ENCODE peak calls at places on chromosomes 5 and 9, in four cellular contexts. One of them, this sample, is unnamed.

GRCh38 chr9:35035851-35036701 is 36.3 kb downstream of the VCP start:
- DNase-seq in AG04450: no peak
- DNase-seq in neuronal stem cell: no peak
- DNase-seq in left ventricle myocardium inferior: peak
- DNase-seq in this sample: peak

GRCh38 chr9:136710543-136710942 is 1.8 kb upstream of the DIPK1B start:
- DNase-seq in AG04450: no peak
- DNase-seq in neuronal stem cell: no peak
- DNase-seq in left ventricle myocardium inferior: no peak
- DNase-seq in this sample: no peak

GRCh38 chr9:120894404-120895226 is 17.6 kb upstream of the PHF19 start:
- DNase-seq in AG04450: no peak
- DNase-seq in left ventricle myocardium inferior: peak
- DNase-seq in neuronal stem cell: no peak
- DNase-seq in this sample: no peak

GRCh38 chr9:111572945-111573604 is 26.4 kb downstream of the PTGR1 start:
- DNase-seq in AG04450: peak
- DNase-seq in left ventricle myocardium inferior: no peak
- DNase-seq in neuronal stem cell: no peak
- DNase-seq in this sample: peak

GRCh38 chr9:80806675-80807074 is 882.7 kb downstream of the TLE1 start:
- DNase-seq in neuronal stem cell: no peak
- DNase-seq in left ventricle myocardium inferior: no peak
- DNase-seq in AG04450: no peak
- DNase-seq in this sample: no peak

GRCh38 chr5:16406023-16406422 is 59.6 kb downstream of the ZNF622 start:
- DNase-seq in AG04450: no peak
- DNase-seq in left ventricle myocardium inferior: no peak
- DNase-seq in neuronal stem cell: no peak
- DNase-seq in this sample: no peak

GRCh38 chr9:37540634-37541033 is 35.5 kb downstream of the FBXO10 start:
- DNase-seq in AG04450: no peak
- DNase-seq in left ventricle myocardium inferior: peak
- DNase-seq in neuronal stem cell: no peak
- DNase-seq in this sample: no peak

GRCh38 chr5:111383288-111383970 is 128.9 kb downstream of the STARD4 start:
- DNase-seq in left ventricle myocardium inferior: no peak
- DNase-seq in neuronal stem cell: no peak
- DNase-seq in AG04450: no peak
- DNase-seq in this sample: no peak

GRCh38 chr5:72355706-72356299 is 35.6 kb downstream of the PTCD2 start:
- DNase-seq in AG04450: no peak
- DNase-seq in left ventricle myocardium inferior: peak
- DNase-seq in neuronal stem cell: peak
- DNase-seq in this sample: no peak

GRCh38 chr9:8719833-8720486 is 920.4 kb upstream of the DMAC1 start:
- DNase-seq in neuronal stem cell: no peak
- DNase-seq in AG04450: no peak
- DNase-seq in left ventricle myocardium inferior: no peak
- DNase-seq in this sample: no peak

GRCh38 chr9:110126986-110127864 is 80.7 kb downstream of the C9orf152 start:
- DNase-seq in left ventricle myocardium inferior: peak
- DNase-seq in AG04450: no peak
- DNase-seq in neuronal stem cell: no peak
- DNase-seq in this sample: no peak

GRCh38 chr5:167912944-167913343 is 378.5 kb upstream of the WWC1 start:
- DNase-seq in AG04450: no peak
- DNase-seq in neuronal stem cell: no peak
- DNase-seq in left ventricle myocardium inferior: no peak
- DNase-seq in this sample: no peak

GRCh38 chr9:130479587-130479986 is 34.8 kb downstream of the ASS1 start:
- DNase-seq in AG04450: no peak
- DNase-seq in neuronal stem cell: no peak
- DNase-seq in left ventricle myocardium inferior: no peak
- DNase-seq in this sample: no peak

GRCh38 chr9:130478731-130479575 is 34.2 kb downstream of the ASS1 start:
- DNase-seq in left ventricle myocardium inferior: no peak
- DNase-seq in neuronal stem cell: peak
- DNase-seq in AG04450: no peak
- DNase-seq in this sample: no peak

GRCh38 chr9:130476151-130476730 is 31.5 kb downstream of the ASS1 start:
- DNase-seq in left ventricle myocardium inferior: no peak
- DNase-seq in AG04450: no peak
- DNase-seq in neuronal stem cell: no peak
- DNase-seq in this sample: no peak

GRCh38 chr9:130477564-130477963 is 32.8 kb downstream of the ASS1 start:
- DNase-seq in left ventricle myocardium inferior: no peak
- DNase-seq in AG04450: no peak
- DNase-seq in neuronal stem cell: no peak
- DNase-seq in this sample: no peak

GRCh38 chr9:130478152-130478551 is 33.4 kb downstream of the ASS1 start:
- DNase-seq in left ventricle myocardium inferior: no peak
- DNase-seq in neuronal stem cell: no peak
- DNase-seq in AG04450: no peak
- DNase-seq in this sample: no peak
- H3K4me3 ChIP-seq in left ventricle myocardium inferior: no peak
- H3K4me3 ChIP-seq in neuronal stem cell: no peak
- H3K4me3 ChIP-seq in AG04450: no peak
- H3K4me3 ChIP-seq in this sample: no peak

GRCh38 chr9:134367061-134367460 is 40.8 kb downstream of the RXRA start:
- DNase-seq in left ventricle myocardium inferior: no peak
- DNase-seq in neuronal stem cell: no peak
- DNase-seq in AG04450: no peak
- DNase-seq in this sample: no peak
- H3K4me3 ChIP-seq in left ventricle myocardium inferior: peak
- H3K4me3 ChIP-seq in neuronal stem cell: no peak
- H3K4me3 ChIP-seq in AG04450: no peak
- H3K4me3 ChIP-seq in this sample: no peak

GRCh38 chr9:11414241-11414640 is 801.4 kb upstream of the PTPRD start:
- DNase-seq in AG04450: no peak
- DNase-seq in neuronal stem cell: no peak
- DNase-seq in left ventricle myocardium inferior: no peak
- DNase-seq in this sample: no peak
- H3K4me3 ChIP-seq in AG04450: no peak
- H3K4me3 ChIP-seq in neuronal stem cell: no peak
- H3K4me3 ChIP-seq in left ventricle myocardium inferior: no peak
- H3K4me3 ChIP-seq in this sample: no peak

GRCh38 chr5:115838885-115839518 is 2.4 kb downstream of the ATG12 start:
- DNase-seq in left ventricle myocardium inferior: no peak
- DNase-seq in neuronal stem cell: peak
- DNase-seq in AG04450: no peak
- DNase-seq in this sample: no peak
- H3K4me3 ChIP-seq in left ventricle myocardium inferior: peak
- H3K4me3 ChIP-seq in neuronal stem cell: no peak
- H3K4me3 ChIP-seq in AG04450: peak
- H3K4me3 ChIP-seq in this sample: peak

GRCh38 chr9:124852829-124853531 is at the start of gene WDR38:
- DNase-seq in AG04450: no peak
- DNase-seq in left ventricle myocardium inferior: peak
- DNase-seq in neuronal stem cell: peak
- DNase-seq in this sample: no peak
- H3K4me3 ChIP-seq in AG04450: peak
- H3K4me3 ChIP-seq in left ventricle myocardium inferior: peak
- H3K4me3 ChIP-seq in neuronal stem cell: peak
- H3K4me3 ChIP-seq in this sample: peak

GRCh38 chr5:29193972-29194371 is 1999.5 kb upstream of the CDH6 start:
- DNase-seq in left ventricle myocardium inferior: no peak
- DNase-seq in AG04450: no peak
- DNase-seq in neuronal stem cell: no peak
- DNase-seq in this sample: no peak
- H3K4me3 ChIP-seq in left ventricle myocardium inferior: no peak
- H3K4me3 ChIP-seq in AG04450: no peak
- H3K4me3 ChIP-seq in neuronal stem cell: no peak
- H3K4me3 ChIP-seq in this sample: no peak

DNA sequence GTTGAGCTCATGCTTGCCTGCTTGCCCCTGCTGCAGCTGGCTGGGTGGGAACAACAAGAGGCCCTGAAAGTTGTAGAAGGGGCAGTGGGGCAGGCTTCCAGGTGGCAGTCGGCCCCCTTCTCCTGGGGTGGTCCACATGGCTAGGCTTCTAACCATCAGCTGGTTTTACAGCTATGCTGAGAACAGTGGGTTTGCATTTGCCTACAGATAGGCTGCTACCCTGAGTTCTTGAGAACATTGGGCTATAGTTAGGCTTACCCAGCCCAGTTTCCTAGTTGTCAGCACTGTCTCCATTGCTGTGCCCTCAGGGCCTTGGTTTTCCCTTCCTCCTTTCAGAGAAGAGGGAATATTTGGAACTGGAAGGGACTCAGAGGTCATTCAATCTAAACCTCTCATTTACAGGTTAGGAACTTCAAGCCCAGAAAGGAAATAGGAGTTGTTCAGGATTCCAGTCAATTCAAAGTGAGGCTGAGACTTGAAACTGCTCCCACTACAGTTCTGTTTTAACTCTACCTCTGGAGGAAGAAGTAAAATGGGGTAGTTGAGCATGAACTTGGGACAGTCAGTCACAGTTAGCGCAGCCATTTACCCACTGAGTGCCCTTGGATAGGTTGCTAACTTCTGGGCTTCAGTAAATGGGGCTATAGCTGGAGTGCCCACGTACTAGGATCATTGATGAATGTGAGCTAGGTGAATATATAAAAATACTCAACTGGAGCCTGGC is 11.5 kb downstream of the LARP1 start:
- DNase-seq in left ventricle myocardium inferior: no peak
- DNase-seq in neuronal stem cell: no peak
- DNase-seq in AG04450: no peak
- DNase-seq in this sample: no peak
- H3K4me3 ChIP-seq in left ventricle myocardium inferior: no peak
- H3K4me3 ChIP-seq in neuronal stem cell: no peak
- H3K4me3 ChIP-seq in AG04450: no peak
- H3K4me3 ChIP-seq in this sample: no peak

GRCh38 chr9:29212590-29213373 is 1639.5 kb upstream of the C9orf72 start:
- DNase-seq in neuronal stem cell: peak
- DNase-seq in left ventricle myocardium inferior: no peak
- DNase-seq in AG04450: no peak
- DNase-seq in this sample: no peak
- H3K4me3 ChIP-seq in neuronal stem cell: peak
- H3K4me3 ChIP-seq in left ventricle myocardium inferior: peak
- H3K4me3 ChIP-seq in AG04450: no peak
- H3K4me3 ChIP-seq in this sample: no peak

DNA sequence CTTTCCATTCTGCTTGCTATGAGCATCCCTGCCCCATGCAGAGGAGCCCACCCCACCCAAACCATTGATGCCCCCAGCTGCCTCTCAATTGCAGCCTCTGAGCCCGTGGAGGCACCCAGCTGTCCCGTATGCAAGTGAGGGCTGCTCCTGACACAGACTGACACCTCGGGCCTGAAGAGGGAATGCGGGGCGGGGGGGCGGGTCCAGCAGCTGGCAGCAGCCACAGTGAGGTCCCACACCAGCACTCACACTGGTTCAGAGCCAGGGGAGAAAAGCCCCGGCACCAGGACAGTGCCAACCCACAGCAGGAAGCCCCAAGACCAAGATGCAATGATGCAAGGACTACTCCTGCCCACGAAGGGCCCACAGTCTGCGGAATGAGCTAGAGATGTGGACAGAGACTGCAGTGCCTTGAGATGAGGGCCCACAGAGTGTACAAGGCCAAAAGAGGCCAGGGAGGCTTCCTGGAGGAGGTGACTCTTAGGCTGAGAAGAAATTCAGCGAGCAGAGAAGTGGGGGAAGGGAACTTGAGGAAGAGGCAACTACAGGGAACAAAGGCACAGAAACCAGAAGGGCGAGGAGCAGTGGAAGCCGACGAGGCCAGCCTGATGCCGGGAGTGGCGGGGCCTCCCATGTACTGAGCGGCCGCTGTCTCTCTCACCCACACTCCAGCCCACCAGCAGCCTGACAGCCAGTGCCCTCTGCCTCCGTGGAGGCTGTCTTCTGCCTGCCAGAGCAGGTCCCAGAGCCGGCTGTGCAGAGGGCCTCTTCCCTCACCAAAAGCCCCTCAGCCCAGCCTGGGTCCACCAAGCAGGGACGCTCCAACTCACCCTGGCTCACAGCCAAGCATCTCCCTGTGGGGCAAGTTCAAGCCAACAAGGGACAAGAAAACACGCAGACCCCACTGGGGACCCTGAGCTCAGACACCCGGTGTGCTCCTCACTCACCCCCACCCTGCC is 9.2 kb downstream of the EEIG1 start:
- DNase-seq in left ventricle myocardium inferior: no peak
- DNase-seq in AG04450: no peak
- DNase-seq in neuronal stem cell: no peak
- DNase-seq in this sample: no peak
- H3K4me3 ChIP-seq in left ventricle myocardium inferior: peak
- H3K4me3 ChIP-seq in AG04450: no peak
- H3K4me3 ChIP-seq in neuronal stem cell: peak
- H3K4me3 ChIP-seq in this sample: no peak

DNA sequence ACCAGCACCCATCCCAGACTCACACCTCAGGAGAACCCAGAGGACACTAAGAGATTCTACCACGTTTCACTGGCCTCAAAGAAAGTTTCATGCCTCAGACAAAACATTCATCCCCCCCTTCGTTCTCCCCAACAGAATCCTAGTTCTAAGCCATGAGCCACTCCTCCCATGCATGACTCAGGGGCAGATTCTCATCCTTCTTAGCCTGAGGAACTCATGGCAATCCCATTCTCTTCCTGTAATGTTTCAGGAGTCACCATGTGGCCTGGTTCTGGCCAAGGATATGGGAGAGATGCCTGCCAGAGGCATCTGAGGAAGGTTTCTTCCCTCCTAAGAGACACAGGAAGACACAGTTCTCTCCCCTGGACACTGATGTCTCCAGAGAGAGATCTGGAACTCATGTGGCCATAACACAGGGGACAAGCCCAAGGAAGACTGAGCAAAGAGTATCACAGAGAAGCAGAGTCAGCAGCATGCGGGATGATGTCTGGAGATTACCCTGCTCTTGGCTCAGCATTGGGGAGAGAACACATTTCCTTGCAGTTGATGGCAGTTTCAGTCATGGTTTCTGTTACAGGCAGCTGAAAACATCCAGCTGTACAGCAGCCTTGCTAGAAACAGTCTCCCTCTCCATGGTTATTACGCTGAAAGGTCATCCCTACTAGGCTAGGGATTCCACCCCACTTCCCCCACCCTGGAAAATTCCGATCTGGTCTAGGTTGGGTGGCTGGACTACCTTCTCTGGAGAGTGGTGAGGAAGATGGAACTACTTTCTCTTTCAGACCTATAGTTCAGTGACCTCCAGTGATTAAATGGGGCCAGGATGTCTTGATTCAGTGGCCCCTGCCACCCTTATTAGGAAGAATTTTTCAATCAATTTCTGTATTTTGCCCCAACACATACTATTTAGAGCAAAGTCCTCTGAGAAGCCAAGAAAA is 115.4 kb downstream of the ZNF608 start:
- DNase-seq in left ventricle myocardium inferior: no peak
- DNase-seq in AG04450: no peak
- DNase-seq in neuronal stem cell: no peak
- DNase-seq in this sample: no peak
- H3K4me3 ChIP-seq in left ventricle myocardium inferior: no peak
- H3K4me3 ChIP-seq in AG04450: no peak
- H3K4me3 ChIP-seq in neuronal stem cell: no peak
- H3K4me3 ChIP-seq in this sample: no peak